ENCODE peak calls at places on chromosomes 12 and 14, in eight cellular contexts. X is AG08395; C is effector memory CD8-positive, alpha-beta T cell; T is stimulated activated naive CD4-positive, alpha-beta T cell; E is AG10803; Q is HFFc6; B is stimulated activated CD8-positive, alpha-beta memory T cell treated with anti-CD3 and anti-CD28 coated beads, Interleukin-2, amount 100 ng/mL, for 1 hour; D is tibial nerve. H is an unnamed sample.

GRCh38 chr14:54085137-54085810 is 128.6 kb upstream of the BMP4 start:
- DNase-seq in X (peak), E (peak), T (no peak), Q (peak), D (no peak), C (no peak), B (no peak), H (peak)

GRCh38 chr14:38128640-38129039 is 79.1 kb upstream of the SSTR1 start:
- DNase-seq in Q (no peak), B (no peak), T (no peak), X (no peak), E (no peak), C (no peak), D (no peak), H (no peak)

GRCh38 chr14:99253890-99254289 is 18.1 kb downstream of the BCL11B start:
- DNase-seq in Q (no peak), D (no peak), C (no peak), X (no peak), E (no peak), T (no peak), B (no peak), H (no peak)

GRCh38 chr12:23950775-23951391 is 1.4 kb upstream of the SOX5 start:
- DNase-seq in Q (no peak), E (no peak), T (no peak), B (no peak), D (no peak), C (no peak), X (no peak), H (peak)

GRCh38 chr12:2783936-2784600 is 10.7 kb upstream of the FKBP4 start:
- DNase-seq in X (peak), B (peak), E (peak), Q (peak), D (no peak), C (peak), T (peak), H (peak)

GRCh38 chr12:118500302-118500701 is 123.9 kb downstream of the SUDS3 start:
- DNase-seq in C (no peak), B (no peak), D (no peak), X (no peak), T (no peak), E (no peak), Q (no peak), H (no peak)

GRCh38 chr12:26011099-26011498 is 52.6 kb downstream of the RASSF8 start:
- DNase-seq in E (peak), T (no peak), C (no peak), B (no peak), Q (peak), X (peak), D (no peak), H (peak)

GRCh38 chr14:99568567-99569560 is 35.1 kb downstream of the CCDC85C start:
- DNase-seq in D (no peak), X (no peak), E (peak), Q (peak), B (no peak), C (no peak), T (no peak), H (no peak)

GRCh38 chr12:103561174-103561573 is 25.9 kb upstream of the STAB2 start:
- DNase-seq in Q (peak), E (peak), X (peak), T (no peak), B (no peak), D (no peak), C (no peak), H (peak)

H was measured in fibroblast of gingiva.